ENCODE peak calls at places on chromosomes 13 and 19, in eight cellular contexts. R is GOT3; P is amniotic epithelial cell; A is activated T-cell treated with anti-CD3 and anti-CD28 coated beads, Interleukin-2, amount 50 U/mL, for 72 hours; E is activated CD4-positive, alpha-beta T cell treated with anti-CD3 and anti-CD28 coated beads for 1 hour; S is amygdala; I is non-pigmented ciliary epithelial cell; Z is iPS-NIHi11. X is an unnamed sample.

GRCh38 chr19:58575183-58576041 is 2.3 kb upstream of the MZF1 start:
- DNase-seq in P (peak; percentile 86), S (no peak), A (peak; percentile 89), Z (peak; percentile 86), I (no peak), E (peak; percentile 57), R (no peak), X (peak; percentile 68)

GRCh38 chr19:55258476-55258827 is 365 bp downstream of the PPP6R1 start:
- DNase-seq in E (no peak), S (no peak), R (no peak), Z (peak; percentile 53), A (peak; percentile 60), I (no peak), P (no peak), X (peak; percentile 58)

GRCh38 chr13:78054152-78054551 is 135.5 kb upstream of the EDNRB start:
- DNase-seq in E (no peak), I (no peak), Z (no peak), P (no peak), S (peak; percentile 18), A (no peak), R (no peak), X (no peak)

GRCh38 chr19:10517760-10518443 is 655 bp upstream of the S1PR5 start:
- DNase-seq in Z (peak; percentile 76), S (peak; percentile 81), I (no peak), A (no peak), R (no peak), P (peak; percentile 53), E (no peak), X (no peak)

GRCh38 chr13:41812851-41813250 is 148.1 kb downstream of the VWA8 start:
- DNase-seq in R (no peak), I (no peak), A (no peak), Z (no peak), E (no peak), P (no peak), S (no peak), X (no peak)

GRCh38 chr13:32075150-32075851 is 43.7 kb downstream of the FRY start:
- DNase-seq in E (no peak), A (no peak), Z (no peak), R (no peak), I (no peak), P (no peak), S (no peak), X (no peak)

GRCh38 chr13:26987614-26988013 is 184.0 kb downstream of the USP12 start:
- DNase-seq in S (no peak), I (no peak), E (no peak), P (no peak), R (no peak), A (no peak), Z (no peak), X (no peak)

GRCh38 chr13:29579094-29579493 is 16.4 kb downstream of the SLC7A1 start:
- DNase-seq in R (no peak), S (no peak), E (no peak), I (no peak), Z (no peak), A (no peak), P (no peak), X (no peak)